ENCODE peak calls at places on chromosomes 2 and 18, in six cellular contexts. K is NCI-H1417; Z is fibroblast of the conjunctiva; F is astrocyte of the spinal cord; S is stimulated activated CD8-positive, alpha-beta memory T cell treated with anti-CD3 and anti-CD28 coated beads, Interleukin-15, amount 100 ng/mL, for 24 hours; N is stomach. H is an unnamed sample.

GRCh38 chr2:39738941-39739340 is 40.1 kb downstream of the THUMPD2 start:
- DNase-seq in K (no peak), Z (no peak), F (peak; percentile 42), S (no peak), N (no peak), H (no peak)

GRCh38 chr2:31428001-31428418 is 13.5 kb upstream of the XDH start:
- DNase-seq in K (no peak), Z (no peak), F (peak; percentile 10), S (no peak), N (no peak), H (no peak)

GRCh38 chr2:64453710-64454315 is at the start of gene LGALSL:
- DNase-seq in K (peak; percentile 69), Z (no peak), F (peak; percentile 29), S (no peak), N (peak; percentile 90), H (peak; percentile 27)

GRCh38 chr2:234674781-234675201 is 177.9 kb upstream of the ARL4C start:
- DNase-seq in K (no peak), Z (no peak), F (peak; percentile 72), S (no peak), N (no peak), H (no peak)

GRCh38 chr2:211405036-211405435 is 848.6 kb downstream of the CPS1 start:
- DNase-seq in K (no peak), Z (no peak), F (no peak), S (no peak), N (no peak), H (no peak)

GRCh38 chr2:109663721-109664120 is 49.6 kb downstream of the SOWAHC start:
- DNase-seq in K (no peak), Z (peak; percentile 73), F (peak; percentile 69), S (no peak), N (no peak), H (peak; percentile 66)

GRCh38 chr2:64211471-64211870 is 67.3 kb upstream of the PELI1 start:
- DNase-seq in K (no peak), Z (no peak), F (no peak), S (no peak), N (no peak), H (no peak)

GRCh38 chr2:173210270-173211196 is 134.9 kb downstream of the MAP3K20 start:
- DNase-seq in K (peak; percentile 73), Z (peak; percentile 95), F (peak; percentile 92), S (no peak), N (peak; percentile 61), H (peak; percentile 93)

GRCh38 chr2:158463496-158464095 is 6.8 kb downstream of the PKP4 start:
- DNase-seq in K (no peak), Z (no peak), F (no peak), S (no peak), N (no peak), H (no peak)

GRCh38 chr2:138707424-138708074 is 72.6 kb downstream of the NXPH2 start:
- DNase-seq in K (no peak), Z (peak; percentile 81), F (peak; percentile 84), S (no peak), N (no peak), H (peak; percentile 22)

GRCh38 chr2:232477751-232478510 is 9.7 kb downstream of the ECEL1 start:
- DNase-seq in K (no peak), Z (no peak), F (no peak), S (no peak), N (no peak), H (no peak)

GRCh38 chr2:234448506-234449169 is 48.2 kb downstream of the ARL4C start:
- DNase-seq in K (no peak), Z (no peak), F (no peak), S (no peak), N (no peak), H (no peak)

GRCh38 chr2:206361407-206362045 is 81.8 kb upstream of the ADAM23 start:
- DNase-seq in K (no peak), Z (no peak), F (no peak), S (no peak), N (no peak), H (no peak)

GRCh38 chr2:157107460-157107859 is 150.0 kb upstream of the GALNT5 start:
- DNase-seq in K (no peak), Z (no peak), F (no peak), S (no peak), N (no peak), H (no peak)

GRCh38 chr2:222301296-222301997 is 2.6 kb upstream of the PAX3 start:
- DNase-seq in K (no peak), Z (no peak), F (peak; percentile 24), S (no peak), N (no peak), H (no peak)

GRCh38 chr2:238518828-238519186 is 92.1 kb downstream of the ASB1 start:
- DNase-seq in K (no peak), Z (no peak), F (no peak), S (no peak), N (no peak), H (no peak)

GRCh38 chr2:108115868-108116267 is 123.9 kb upstream of the SULT1C3 start:
- DNase-seq in K (peak; percentile 45), Z (no peak), F (no peak), S (no peak), N (no peak), H (no peak)

GRCh38 chr2:80461505-80462197 is 157.1 kb upstream of the LRRTM1 start:
- DNase-seq in K (no peak), Z (no peak), F (no peak), S (no peak), N (no peak), H (no peak)

GRCh38 chr18:61922435-61922834 is 29.6 kb upstream of the RNF152 start:
- DNase-seq in K (no peak), Z (no peak), F (no peak), S (no peak), N (no peak), H (no peak)

GRCh38 chr2:226835420-226835795 is 446 bp upstream of the RHBDD1 start:
- DNase-seq in K (no peak), Z (no peak), F (no peak), S (no peak), N (no peak), H (no peak)

GRCh38 chr2:65744801-65745200 is 312.4 kb upstream of the SPRED2 start:
- DNase-seq in K (no peak), Z (no peak), F (no peak), S (no peak), N (no peak), H (no peak)

GRCh38 chr18:8890957-8891464 is 185.7 kb downstream of the MTCL1 start:
- DNase-seq in K (no peak), Z (peak; percentile 43), F (peak; percentile 93), S (no peak), N (no peak), H (peak; percentile 38)

GRCh38 chr2:66888791-66889631 is 454.1 kb downstream of the MEIS1 start:
- DNase-seq in K (no peak), Z (peak; percentile 84), F (peak; percentile 95), S (no peak), N (no peak), H (no peak)

GRCh38 chr2:107108556-107108955 is 222.6 kb upstream of the ST6GAL2 start:
- DNase-seq in K (no peak), Z (no peak), F (no peak), S (no peak), N (no peak), H (no peak)

GRCh38 chr2:46385786-46386577 is 88.8 kb downstream of the EPAS1 start:
- DNase-seq in K (no peak), Z (peak; percentile 55), F (no peak), S (no peak), N (no peak), H (no peak)

H was measured in NCI-H2171 treated with DMSO at 0.1 percent for 48 hours.